ENCODE peak calls at places on chromosomes 2 and 18, in four cellular contexts. Y, C, S and G are unnamed samples. For H3K36me3 and H3K4me1, the result is how much of the 10 kb centered on the place peaks cover.

GRCh38 chr2:230899786-230900185 is 25.3 kb downstream of the GPR55 start:
- DNase-seq in C (no peak), S (no peak), Y (no peak), G (no peak)

GRCh38 chr18:3118195-3119010 is 101.4 kb downstream of the MYOM1 start:
- DNase-seq in C (no peak), Y (no peak), S (no peak), G (no peak)

GRCh38 chr2:178825183-178825582 is 18.0 kb upstream of the TTN start:
- DNase-seq in C (no peak), Y (no peak), S (no peak), G (no peak)

GRCh38 chr2:37315364-37315763 is 9.3 kb downstream of the PRKD3 start:
- DNase-seq in S (no peak), Y (no peak), C (no peak), G (no peak)

GRCh38 chr2:169348321-169349002 is 13.9 kb downstream of the LRP2 start:
- DNase-seq in S (no peak), Y (no peak), C (no peak), G (no peak)

GRCh38 chr18:79802298-79802697 is 4.6 kb downstream of the KCNG2 start:
- DNase-seq in S (no peak), Y (no peak), C (no peak), G (no peak)

GRCh38 chr2:62297642-62298010 is 101.7 kb downstream of the B3GNT2 start:
- DNase-seq in S (no peak), C (no peak), Y (no peak), G (no peak)

GRCh38 chr2:230723363-230723762 is 10.7 kb downstream of the CAB39 start:
- DNase-seq in C (peak), S (no peak), Y (no peak), G (no peak)

GRCh38 chr2:41597672-41598071 is 450.1 kb upstream of the PKDCC start:
- DNase-seq in C (no peak), S (no peak), Y (no peak), G (no peak)

GRCh38 chr2:8966123-8966908 is 37.2 kb downstream of the MBOAT2 start:
- DNase-seq in Y (no peak), S (no peak), C (no peak), G (no peak)

GRCh38 chr18:52888014-52888413 is 548.0 kb downstream of the DCC start:
- DNase-seq in S (no peak), Y (no peak), C (no peak), G (no peak)

GRCh38 chr2:8592736-8593135 is 89.1 kb upstream of the ID2 start:
- DNase-seq in Y (no peak), S (no peak), C (no peak), G (no peak)

GRCh38 chr2:62277688-62278087 is 81.8 kb downstream of the B3GNT2 start:
- DNase-seq in C (no peak), S (no peak), Y (no peak), G (no peak)

GRCh38 chr2:75195076-75195691 is 4.1 kb downstream of the TACR1 start:
- DNase-seq in Y (no peak), C (no peak), S (no peak), G (no peak)

GRCh38 chr2:65826567-65826966 is 394.2 kb upstream of the SPRED2 start:
- DNase-seq in Y (no peak), S (peak), C (no peak), G (no peak)

GRCh38 chr2:173647681-173648350 is 293.1 kb downstream of the CDCA7 start:
- DNase-seq in Y (no peak), S (no peak), C (no peak), G (no peak)

GRCh38 chr2:159381574-159381973 is 95.1 kb upstream of the WDSUB1 start:
- DNase-seq in S (no peak), C (no peak), Y (no peak), G (no peak)

GRCh38 chr2:38509322-38509946 is 93.3 kb downstream of the HNRNPLL start:
- DNase-seq in S (no peak), Y (no peak), C (no peak), G (peak)

GRCh38 chr2:171999604-172000469 is at the start of gene METAP1D:
- DNase-seq in Y (peak), S (peak), C (peak), G (peak)

GRCh38 chr2:84959494-84960156 is 11.3 kb upstream of the KCMF1 start:
- DNase-seq in C (no peak), S (no peak), Y (no peak), G (no peak)

GRCh38 chr2:112884869-112885502 is 26.0 kb upstream of the IL37 start:
- DNase-seq in S (peak), Y (peak), C (peak), G (peak)

GRCh38 chr2:127575941-127576432 is 40.5 kb downstream of the MYO7B start:
- DNase-seq in Y (no peak), C (no peak), S (no peak), G (no peak)

GRCh38 chr2:109133746-109134145 is 4.7 kb downstream of the SH3RF3 start:
- DNase-seq in C (no peak), Y (no peak), S (no peak), G (peak)

GRCh38 chr18:21682276-21683051 is 22.1 kb downstream of the ABHD3 start:
- DNase-seq in Y (peak), S (no peak), C (peak), G (no peak)

GRCh38 chr2:113831156-113831555 is 58.7 kb upstream of the ACTR3 start:
- DNase-seq in Y (no peak), C (no peak), S (no peak), G (no peak)

GRCh38 chr2:182378759-182379158 is 48.1 kb downstream of the PDE1A start:
- DNase-seq in C (no peak), Y (no peak), S (no peak), G (no peak)

GRCh38 chr18:24656571-24656971 is 196.1 kb downstream of the HRH4 start:
- DNase-seq in S (no peak), C (no peak), Y (no peak), G (no peak)

GRCh38 chr2:9247177-9247576 is 40.6 kb downstream of the ASAP2 start:
- DNase-seq in C (no peak), S (no peak), Y (no peak), G (no peak)

GRCh38 chr2:85802337-85803103 is 48.7 kb downstream of the ATOH8 start:
- DNase-seq in Y (no peak), S (no peak), C (no peak), G (no peak)

GRCh38 chr2:121502781-121503180 is 27.9 kb upstream of the RNU4ATAC start:
- DNase-seq in S (no peak), Y (no peak), C (no peak), G (no peak)

GRCh38 chr2:121502246-121502645 is 28.4 kb upstream of the RNU4ATAC start:
- DNase-seq in Y (no peak), S (no peak), C (no peak), G (no peak)

GRCh38 chr2:121501070-121501469 is 29.6 kb upstream of the RNU4ATAC start:
- DNase-seq in S (no peak), C (no peak), Y (no peak), G (no peak)

GRCh38 chr2:121501554-121501953 is 29.1 kb upstream of the RNU4ATAC start:
- DNase-seq in Y (no peak), S (no peak), C (no peak), G (no peak)

GRCh38 chr2:121498731-121499130 is 31.9 kb upstream of the RNU4ATAC start:
- DNase-seq in S (no peak), C (no peak), Y (no peak), G (no peak)
- H3K36me3 ChIP-seq in S (half or more), C (under half), Y (under half), G (under half)

GRCh38 chr2:69384618-69385081 is 2.4 kb downstream of the GFPT1 start:
- DNase-seq in S (no peak), Y (no peak), C (no peak), G (no peak)
- H3K4me1 ChIP-seq in S (under half), Y (half or more), C (under half), G (under half)

DNA sequence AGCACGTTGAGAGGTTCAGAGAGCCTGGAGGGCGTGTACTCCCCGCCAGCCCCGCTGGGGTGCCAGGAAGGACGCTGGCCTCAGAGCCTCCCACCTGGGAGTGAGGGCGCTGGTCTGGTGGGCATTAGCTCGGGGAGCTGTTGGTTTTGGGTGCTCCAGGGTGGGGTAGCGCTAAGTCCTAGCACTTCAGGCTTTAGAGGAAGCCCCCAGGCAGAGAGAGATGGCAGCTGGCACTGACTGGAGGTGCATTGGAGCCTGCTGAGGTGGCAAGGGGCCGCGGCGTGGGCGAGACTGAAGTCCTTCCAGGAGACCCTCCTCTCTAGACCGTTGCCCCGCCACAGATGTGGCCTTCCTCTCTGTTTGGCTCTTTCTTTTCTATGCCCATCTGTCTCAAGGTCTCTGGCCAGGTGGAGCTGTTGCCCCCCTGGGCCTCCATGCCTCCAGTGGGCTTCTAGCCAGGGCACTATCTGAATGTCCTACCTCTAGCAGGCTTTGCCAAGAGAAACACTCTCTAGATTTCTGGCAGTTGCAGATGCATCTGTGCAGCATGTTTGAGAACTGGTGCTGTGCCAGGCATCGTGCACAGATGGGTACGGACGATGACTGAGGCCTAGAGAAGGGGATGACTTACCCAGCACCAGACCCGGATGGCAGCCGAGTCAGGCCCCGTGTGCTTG is 6.6 kb downstream of the CAPN10 start:
- DNase-seq in Y (peak), C (no peak), S (peak), G (peak)
- H3K36me3 ChIP-seq in Y (under half), C (under half), S (half or more), G (under half)

GRCh38 chr18:63291278-63291677 is 28.3 kb downstream of the BCL2 start:
- DNase-seq in S (no peak), Y (no peak), C (no peak), G (no peak)
- H3K4me1 ChIP-seq in S (half or more), Y (half or more), C (half or more), G (under half)

DNA sequence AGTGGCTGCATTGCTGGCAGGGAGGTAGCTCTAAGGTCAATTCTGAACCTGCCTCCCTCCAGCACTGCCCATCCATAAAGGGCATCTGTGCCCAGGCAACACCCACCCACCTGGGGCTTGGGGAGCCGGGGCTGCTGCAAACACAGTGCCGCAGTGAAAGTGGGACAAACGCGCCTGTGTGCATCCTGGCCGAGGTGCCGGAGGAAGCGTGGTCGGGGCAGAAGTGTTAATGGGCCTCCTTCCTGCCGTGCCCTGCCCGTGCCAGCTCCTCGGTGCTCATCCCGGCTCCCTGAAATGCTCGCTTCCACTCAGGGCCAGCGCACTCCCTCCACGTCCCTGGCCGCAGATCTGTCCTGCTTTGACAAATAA is 55.7 kb downstream of the ZFP36L2 start:
- DNase-seq in Y (no peak), S (no peak), C (peak), G (no peak)
- H3K36me3 ChIP-seq in Y (under half), S (under half), C (under half), G (under half)

GRCh38 chr2:149990965-149991364 is 403.4 kb upstream of the MMADHC start:
- DNase-seq in S (no peak), Y (no peak), C (no peak), G (no peak)
- H3K4me1 ChIP-seq in S (under half), Y (half or more), C (under half), G (under half)

GRCh38 chr2:46079996-46080560 is 217.1 kb upstream of the EPAS1 start:
- DNase-seq in S (no peak), Y (no peak), C (no peak), G (no peak)
- H3K36me3 ChIP-seq in S (under half), Y (under half), C (under half), G (under half)